ENCODE peak calls at places on chromosomes 16 and 17, in seven cellular contexts. O is SJSA1, Q is ascending aorta, T is adrenal gland, L is tibial nerve, G is PC-9, N is tibial artery. S is an unnamed sample. For H3K4me1, the result is how much of the 10 kb centered on the place peaks cover.

GRCh38 chr16:50550035-50550434 is 1.8 kb downstream of the NKD1 start:
- DNase-seq in O (no peak), Q (no peak), T (peak), L (no peak), G (no peak), N (peak), S (no peak)

GRCh38 chr17:65398036-65398787 is 163.2 kb downstream of the AXIN2 start:
- DNase-seq in O (no peak), Q (no peak), T (no peak), L (no peak), G (no peak), N (no peak), S (no peak)

GRCh38 chr17:81489012-81489968 is 23.3 kb downstream of the ACTG1 start:
- DNase-seq in O (no peak), Q (no peak), T (no peak), L (no peak), G (no peak), N (no peak), S (no peak)

GRCh38 chr17:73415782-73416181 is 104.0 kb upstream of the CDC42EP4 start:
- DNase-seq in O (no peak), Q (no peak), T (no peak), L (no peak), G (no peak), N (no peak), S (no peak)

GRCh38 chr16:22685162-22685830 is 128.7 kb upstream of the HS3ST2 start:
- DNase-seq in O (no peak), Q (peak), T (peak), L (peak), G (no peak), N (peak), S (no peak)

GRCh38 chr17:69567130-69567529 is 152.6 kb downstream of the MAP2K6 start:
- DNase-seq in O (no peak), Q (no peak), T (no peak), L (no peak), G (no peak), N (no peak), S (no peak)

GRCh38 chr17:29844339-29845048 is 85.5 kb downstream of the SSH2 start:
- DNase-seq in O (no peak), Q (no peak), T (no peak), L (no peak), G (no peak), N (no peak), S (no peak)

GRCh38 chr17:48543854-48544355 is 1.0 kb downstream of the HOXB2 start:
- DNase-seq in O (no peak), Q (no peak), T (no peak), L (no peak), G (no peak), N (no peak), S (no peak)

GRCh38 chr16:55501549-55502322 is 7.1 kb upstream of the LPCAT2 start:
- DNase-seq in O (peak), Q (no peak), T (no peak), L (peak), G (peak), N (no peak), S (no peak)

GRCh38 chr16:88847654-88848053 is 9.1 kb downstream of the GALNS start:
- DNase-seq in O (no peak), Q (no peak), T (no peak), L (no peak), G (no peak), N (no peak), S (no peak)

GRCh38 chr16:49556252-49557069 is 182.9 kb downstream of the C16orf78 start:
- DNase-seq in O (no peak), Q (no peak), T (no peak), L (no peak), G (no peak), N (no peak), S (no peak)

GRCh38 chr16:65922923-65923322 is 443.6 kb upstream of the CDH5 start:
- DNase-seq in O (no peak), Q (no peak), T (no peak), L (no peak), G (no peak), N (no peak), S (peak)

GRCh38 chr17:9908649-9909042 is 3.6 kb upstream of the RCVRN start:
- DNase-seq in O (no peak), Q (no peak), T (no peak), L (no peak), G (no peak), N (no peak), S (no peak)

GRCh38 chr17:46106966-46107644 is 86.1 kb downstream of the KANSL1 start:
- DNase-seq in O (no peak), Q (no peak), T (no peak), L (no peak), G (no peak), N (no peak), S (no peak)

GRCh38 chr16:57536306-57537193 is at the start of gene CCDC102A:
- DNase-seq in O (peak), Q (no peak), T (no peak), L (no peak), G (no peak), N (peak), S (no peak)

GRCh38 chr17:51046527-51047384 is 73.9 kb downstream of the SPAG9 start:
- DNase-seq in O (peak), Q (no peak), T (peak), L (peak), G (no peak), N (no peak), S (peak)

GRCh38 chr17:28038802-28039600 is 3.5 kb upstream of the NLK start:
- DNase-seq in O (no peak), Q (no peak), T (no peak), L (no peak), G (no peak), N (no peak), S (no peak)

GRCh38 chr16:28880589-28880915 is 2.3 kb downstream of the ATP2A1 start:
- DNase-seq in O (no peak), Q (no peak), T (no peak), L (no peak), G (no peak), N (no peak), S (no peak)

DNA sequence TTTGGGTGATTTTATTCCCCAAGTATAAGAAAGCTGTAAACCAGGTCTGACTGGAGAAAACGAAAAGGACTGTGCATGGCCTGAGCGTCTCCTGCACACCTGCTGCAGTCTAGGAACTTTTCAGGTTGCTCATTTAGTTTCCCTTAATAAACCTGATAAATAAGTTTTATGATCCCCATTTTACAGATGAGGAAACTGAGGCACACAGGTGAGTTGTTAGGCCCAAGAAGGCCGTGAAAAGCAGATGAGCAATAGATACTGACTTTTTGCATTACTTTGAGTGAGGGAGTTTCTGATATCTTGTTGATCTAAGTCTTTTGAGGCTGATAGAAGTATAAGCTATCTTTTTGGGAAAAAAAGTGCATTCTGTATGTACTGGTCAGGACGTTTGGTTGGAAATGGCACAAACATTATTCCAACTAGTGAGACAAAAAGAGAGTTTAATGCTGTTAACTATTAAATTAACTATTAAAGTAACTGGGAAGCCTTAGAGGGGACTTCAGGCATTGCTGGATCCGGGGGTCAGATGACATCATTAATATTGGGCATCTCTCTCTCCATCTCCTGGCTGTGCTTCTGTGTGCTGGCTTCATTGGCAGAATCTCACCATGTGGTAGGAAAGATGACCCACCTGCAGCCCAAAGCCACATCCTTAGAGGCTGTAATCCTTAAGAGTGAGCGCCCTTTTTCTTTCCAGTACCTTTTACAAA is 163.4 kb downstream of the CMIP start:
- DNase-seq in O (no peak), Q (no peak), T (no peak), L (no peak), G (no peak), N (no peak), S (no peak)
- H3K27ac ChIP-seq in O (no peak), Q (no peak), T (no peak), L (no peak), G (no peak), N (no peak), S (no peak)

DNA sequence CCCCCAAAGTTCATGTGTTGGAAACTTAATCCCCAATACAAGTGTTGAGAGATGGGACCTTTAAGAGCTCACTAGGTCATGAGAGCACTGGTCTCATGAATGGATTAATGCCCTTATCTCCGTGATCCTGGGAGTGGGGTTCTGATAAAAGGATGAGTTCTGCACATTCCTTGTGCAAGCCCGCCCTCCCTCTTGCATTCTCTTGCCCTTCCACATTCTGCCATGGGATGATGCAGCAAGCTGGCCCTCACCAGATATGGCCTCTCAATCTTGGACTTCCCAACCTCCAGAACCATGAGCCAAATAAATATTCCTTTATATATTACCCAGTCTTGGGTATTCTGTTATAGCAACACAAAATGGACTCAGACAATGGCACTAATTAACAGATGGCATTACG is 14.1 kb downstream of the GLG1 start:
- DNase-seq in O (no peak), Q (no peak), T (no peak), L (no peak), G (no peak), N (no peak), S (no peak)
- H3K4me1 ChIP-seq in O (under half), Q (under half), T (under half), L (under half), G (under half), N (under half), S (under half)

DNA sequence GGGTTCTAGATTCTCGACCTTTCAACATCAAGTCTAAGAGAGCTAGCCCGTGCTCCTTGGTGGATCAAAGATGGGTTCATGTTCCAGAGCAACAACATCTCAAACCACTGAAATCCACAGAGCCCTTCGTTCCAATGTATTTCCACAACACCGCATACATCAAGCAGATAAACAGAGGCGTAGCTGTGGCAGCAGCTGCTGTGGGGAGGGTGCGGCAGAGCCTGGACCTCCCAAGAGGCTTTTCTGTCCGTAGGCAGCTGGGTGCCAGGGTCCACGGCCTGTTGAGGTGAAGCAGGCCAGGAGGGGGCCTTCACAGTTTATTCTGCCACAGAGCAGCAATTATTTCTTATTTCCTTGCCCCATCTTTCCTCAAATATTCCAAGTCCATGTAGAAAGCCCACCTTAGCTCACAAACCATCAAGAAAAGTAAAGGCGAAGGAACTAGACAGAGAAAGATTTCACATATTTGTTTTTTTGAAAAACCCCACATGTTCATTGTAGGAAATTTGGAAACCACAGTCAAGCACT is 144.8 kb upstream of the FOXF1 start:
- DNase-seq in O (peak), Q (no peak), T (no peak), L (no peak), G (no peak), N (no peak), S (no peak)
- H3K27ac ChIP-seq in O (peak), Q (no peak), T (no peak), L (no peak), G (no peak), N (no peak), S (peak)

GRCh38 chr17:31488264-31488981 is 96.9 kb downstream of the RAB11FIP4 start:
- DNase-seq in O (no peak), Q (no peak), T (peak), L (no peak), G (peak), N (no peak), S (no peak)

GRCh38 chr17:31490019-31490383 is 98.5 kb downstream of the RAB11FIP4 start:
- DNase-seq in O (no peak), Q (no peak), T (no peak), L (no peak), G (no peak), N (no peak), S (no peak)

GRCh38 chr17:31488982-31489294 is 97.5 kb downstream of the RAB11FIP4 start:
- DNase-seq in O (no peak), Q (no peak), T (no peak), L (no peak), G (peak), N (no peak), S (no peak)

GRCh38 chr17:31487648-31488263 is 96.3 kb downstream of the RAB11FIP4 start:
- DNase-seq in O (no peak), Q (peak), T (peak), L (peak), G (peak), N (peak), S (peak)

DNA sequence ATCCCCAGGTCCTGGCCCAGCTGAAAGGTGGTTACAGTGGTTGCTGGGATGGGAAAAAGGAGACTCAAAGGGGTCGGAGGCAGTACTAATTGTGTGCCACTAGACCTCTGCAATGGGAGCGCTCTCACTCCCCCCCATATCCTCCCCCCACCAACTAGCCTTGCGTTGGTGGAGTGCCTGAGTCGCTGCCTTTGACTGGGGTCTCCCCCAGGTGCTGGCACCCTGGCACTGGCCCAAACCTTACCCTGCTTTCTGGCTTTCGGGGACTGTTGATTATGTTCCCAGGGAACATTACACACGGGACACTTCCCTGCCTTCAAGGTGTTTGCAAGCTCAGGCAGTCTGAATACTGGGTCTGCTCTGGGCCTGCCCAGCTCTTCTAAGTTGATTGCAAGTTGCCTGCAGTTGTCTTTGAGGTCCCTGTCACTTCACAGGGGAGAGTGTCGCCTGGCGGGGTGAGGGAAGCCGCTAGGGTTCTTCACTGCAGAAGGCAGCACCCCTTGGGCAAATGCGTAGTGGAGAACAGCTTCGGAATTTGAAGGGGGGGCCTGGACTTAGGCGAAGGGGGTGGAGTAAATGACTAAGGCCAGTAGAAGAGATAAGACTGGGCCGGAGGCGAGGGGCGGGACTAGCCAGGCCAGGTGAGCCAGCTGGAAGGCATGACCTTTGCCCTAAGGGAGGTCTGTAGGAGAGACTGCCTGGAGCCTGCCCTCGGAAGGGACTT is 98.0 kb downstream of the RAB11FIP4 start:
- DNase-seq in O (no peak), Q (no peak), T (no peak), L (no peak), G (peak), N (no peak), S (no peak)
- H3K4me1 ChIP-seq in O (under half), Q (under half), T (under half), L (under half), G (under half), N (under half), S (under half)

DNA sequence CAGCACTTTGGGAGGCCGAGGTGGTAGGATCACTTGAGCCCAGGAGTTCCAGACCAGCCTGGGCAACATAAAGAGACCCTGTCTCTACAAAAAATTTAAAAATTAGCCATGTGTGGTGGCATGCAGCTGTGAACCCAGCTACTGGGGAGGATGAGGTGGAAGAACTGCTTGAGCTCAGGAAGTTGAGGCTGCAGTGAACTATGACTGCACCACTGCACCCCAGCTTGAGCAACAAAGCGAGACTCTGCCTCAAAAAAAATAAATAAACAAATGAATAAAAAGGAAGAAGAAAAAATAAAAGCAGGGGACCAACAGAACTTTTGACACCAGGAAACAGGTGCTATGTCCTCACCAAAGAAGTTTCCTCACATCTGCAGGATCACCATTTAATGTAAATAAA is 14.2 kb downstream of the TERF2 start:
- DNase-seq in O (no peak), Q (no peak), T (no peak), L (no peak), G (no peak), N (no peak), S (no peak)
- H3K27ac ChIP-seq in O (no peak), Q (no peak), T (no peak), L (no peak), G (no peak), N (no peak), S (no peak)

GRCh38 chr16:67040906-67041305 is 12.0 kb downstream of the CBFB start:
- DNase-seq in O (peak), Q (no peak), T (no peak), L (no peak), G (no peak), N (no peak), S (no peak)

GRCh38 chr16:67034478-67034877 is 5.5 kb downstream of the CBFB start:
- DNase-seq in O (peak), Q (no peak), T (no peak), L (no peak), G (no peak), N (no peak), S (no peak)

GRCh38 chr16:67035364-67035763 is 6.4 kb downstream of the CBFB start:
- DNase-seq in O (no peak), Q (no peak), T (no peak), L (no peak), G (no peak), N (no peak), S (no peak)

GRCh38 chr16:67039260-67040020 is 10.5 kb downstream of the CBFB start:
- DNase-seq in O (no peak), Q (no peak), T (no peak), L (no peak), G (no peak), N (no peak), S (no peak)

GRCh38 chr16:67036323-67036741 is 7.4 kb downstream of the CBFB start:
- DNase-seq in O (no peak), Q (no peak), T (no peak), L (no peak), G (no peak), N (no peak), S (no peak)
- H3K4me1 ChIP-seq in O (under half), Q (under half), T (under half), L (half or more), G (under half), N (under half), S (half or more)

GRCh38 chr16:81590714-81591537 is 146.3 kb downstream of the CMIP start:
- DNase-seq in O (no peak), Q (no peak), T (no peak), L (no peak), G (no peak), N (no peak), S (no peak)

GRCh38 chr16:81592353-81592866 is 147.8 kb downstream of the CMIP start:
- DNase-seq in O (no peak), Q (no peak), T (no peak), L (no peak), G (no peak), N (no peak), S (no peak)

GRCh38 chr16:81591538-81591870 is 146.9 kb downstream of the CMIP start:
- DNase-seq in O (no peak), Q (no peak), T (no peak), L (no peak), G (no peak), N (no peak), S (no peak)

GRCh38 chr16:81588326-81589081 is 143.9 kb downstream of the CMIP start:
- DNase-seq in O (no peak), Q (no peak), T (no peak), L (no peak), G (no peak), N (no peak), S (no peak)

DNA sequence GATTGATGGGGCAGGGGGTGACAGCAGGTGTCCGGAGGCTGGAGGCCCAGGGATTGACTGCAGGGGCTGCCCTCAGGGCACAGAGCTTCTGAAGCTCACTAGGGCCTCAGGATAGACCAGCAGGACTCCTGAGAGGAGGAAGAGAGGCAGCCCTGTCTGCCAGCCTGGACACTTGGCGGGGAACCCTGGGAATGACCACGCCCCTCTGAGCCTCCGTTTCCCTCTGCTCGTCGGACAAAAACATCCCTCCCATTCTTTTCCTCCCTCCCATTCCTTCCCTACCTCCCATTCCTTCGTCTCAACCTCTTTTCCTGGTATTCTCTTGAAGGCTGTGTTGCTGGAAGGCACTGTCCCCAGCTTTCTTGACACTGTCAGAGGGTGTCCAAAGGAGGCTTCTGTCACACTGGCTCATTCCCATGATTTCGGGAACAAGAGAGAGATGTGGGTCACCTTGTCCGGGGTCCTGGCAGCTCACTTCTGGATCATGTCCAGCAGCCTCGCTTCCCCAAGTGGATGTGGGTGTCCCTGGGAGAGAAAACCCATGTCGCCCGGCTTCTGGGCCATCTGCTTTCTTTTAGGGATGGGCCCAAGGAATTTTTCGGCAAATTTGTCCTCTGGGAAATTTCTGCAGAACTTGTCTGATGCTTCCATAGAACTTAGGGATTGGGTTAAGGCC is 145.5 kb downstream of the CMIP start:
- DNase-seq in O (no peak), Q (no peak), T (no peak), L (no peak), G (no peak), N (no peak), S (no peak)
- H3K27ac ChIP-seq in O (no peak), Q (no peak), T (no peak), L (no peak), G (no peak), N (no peak), S (no peak)